ENCODE peak calls at places on chromosome 11, in six cellular contexts. D is HepG2, R is endothelial cell of umbilical vein, J is K562, H is GM12878, P is H1. A is an unnamed sample.

GRCh38 chr11:113446938-113447337 is 28.3 kb downstream of the DRD2 start:
- DNase-seq in J (no peak), H (no peak), P (no peak), D (no peak), R (no peak), A (no peak)

GRCh38 chr11:14614223-14614622 is 29.4 kb upstream of the PDE3B start:
- DNase-seq in R (no peak), P (no peak), D (no peak), J (no peak), H (no peak), A (no peak)

GRCh38 chr11:35427158-35427557 is 7.8 kb upstream of the SLC1A2 start:
- DNase-seq in D (no peak), P (no peak), J (no peak), H (no peak), R (no peak), A (no peak)

GRCh38 chr11:106321601-106322000 is 244.1 kb downstream of the AASDHPPT start:
- DNase-seq in P (no peak), D (no peak), J (no peak), R (no peak), H (no peak), A (no peak)

GRCh38 chr11:76805206-76805913 is 22.2 kb downstream of the TSKU start:
- DNase-seq in H (no peak), R (no peak), J (peak), P (no peak), D (no peak), A (no peak)

GRCh38 chr11:100801225-100801999 is 114.3 kb downstream of the ARHGAP42 start:
- DNase-seq in P (no peak), R (no peak), H (no peak), J (no peak), D (no peak), A (no peak)

GRCh38 chr11:43555811-43556210 is 124.7 kb upstream of the HSD17B12 start:
- DNase-seq in H (no peak), D (no peak), R (no peak), P (no peak), J (no peak), A (no peak)

GRCh38 chr11:1034001-1034400 is 2.5 kb downstream of the MUC6 start:
- DNase-seq in P (no peak), D (no peak), H (no peak), J (no peak), R (no peak), A (no peak)

GRCh38 chr11:13008625-13009475 is at the start of gene RASSF10:
- DNase-seq in H (no peak), P (peak), R (peak), D (no peak), J (no peak), A (no peak)

GRCh38 chr11:123137496-123138270 is 57.4 kb downstream of the CLMP start:
- DNase-seq in D (no peak), H (no peak), P (peak), J (no peak), R (peak), A (no peak)

DNA sequence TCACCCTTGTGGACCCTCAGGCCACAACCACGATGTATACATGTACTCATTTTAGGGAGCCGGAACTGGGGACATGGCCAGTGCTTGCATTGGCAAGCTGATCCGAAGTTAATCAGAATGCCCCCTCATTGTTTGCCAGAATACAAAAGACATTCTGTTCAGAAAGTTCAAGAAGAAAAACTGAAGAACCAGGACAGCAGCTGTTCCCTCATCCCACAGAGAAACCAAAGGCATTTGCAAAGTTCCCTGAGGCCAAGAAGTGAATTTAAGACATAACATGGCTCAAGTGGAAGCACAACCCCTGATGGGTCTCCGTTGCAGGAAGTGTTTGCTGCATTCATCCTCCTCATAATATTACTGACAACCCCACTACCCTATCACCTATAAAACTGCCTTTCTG is 101.8 kb upstream of the AKIP1 start:
- DNase-seq in D (no peak), P (no peak), J (no peak), H (no peak), R (no peak), A (no peak)
- H3K9ac ChIP-seq in D (peak), P (no peak), J (no peak), H (no peak), R (no peak), A (no peak)

DNA sequence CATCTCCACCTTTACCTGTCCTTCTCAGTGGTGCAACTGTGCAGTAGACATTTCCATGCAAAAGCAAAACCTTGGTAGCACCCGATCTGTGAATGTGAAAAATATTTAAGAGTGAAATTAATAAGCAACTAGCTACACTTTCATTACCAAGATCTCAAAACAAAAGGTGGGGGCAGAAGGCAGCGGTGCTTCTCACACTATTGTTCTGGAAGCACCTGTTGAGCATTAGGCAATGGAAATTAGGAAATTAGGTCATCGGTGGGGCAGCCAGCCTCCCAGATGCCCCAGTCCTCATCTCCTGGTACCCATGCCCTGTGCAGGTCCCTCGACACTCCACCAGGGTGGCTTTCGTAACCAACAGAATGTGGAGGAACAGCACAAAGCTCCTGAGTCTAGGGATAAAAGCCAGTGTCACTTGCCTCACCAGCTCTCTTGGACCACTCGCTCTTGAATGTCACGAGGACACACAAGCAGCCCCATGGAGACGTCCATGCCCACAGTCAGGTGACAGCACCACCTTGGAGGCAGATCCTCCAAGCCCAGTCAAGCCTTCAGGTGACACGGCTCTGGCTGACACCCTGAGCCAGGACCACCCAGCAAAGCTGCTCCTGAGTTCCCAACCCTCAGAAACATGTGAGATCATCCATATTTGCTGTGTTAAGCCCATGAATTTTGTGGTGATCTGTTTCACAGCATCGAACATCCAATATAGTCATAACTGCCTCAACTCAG is 3.3 kb downstream of the LTO1 start:
- DNase-seq in H (no peak), R (no peak), D (no peak), J (no peak), P (no peak), A (no peak)
- TF ChIP-seq POLR2A in H (no peak), R (no peak), D (no peak), J (no peak), P (no peak), A (no peak)

DNA sequence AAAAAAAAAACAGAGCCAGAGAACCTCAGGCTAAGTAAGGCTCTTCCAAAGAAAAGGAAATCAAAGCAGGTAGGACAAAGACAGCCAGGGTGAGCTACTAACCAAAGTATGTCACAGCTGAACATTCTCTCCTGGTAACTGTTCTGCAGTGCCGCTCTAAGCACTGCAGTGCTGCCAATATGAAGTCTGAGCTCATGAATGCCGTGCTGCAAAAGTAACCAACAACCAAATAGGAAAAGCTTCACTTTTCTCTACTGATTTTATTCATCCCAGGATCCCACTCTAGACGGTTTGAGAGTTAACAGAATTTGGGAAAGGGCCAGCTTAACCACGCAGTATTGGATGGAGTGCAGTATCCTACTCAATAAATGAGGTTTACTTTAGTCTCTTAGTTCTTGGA is 3.5 kb downstream of the SIK3 start:
- DNase-seq in H (no peak), J (no peak), R (no peak), P (no peak), D (no peak), A (no peak)
- TF ChIP-seq MAX in H (no peak), J (no peak), R (no peak), P (no peak), D (no peak), A (no peak)

GRCh38 chr11:93735627-93736026 is 5.7 kb downstream of the TAF1D start:
- DNase-seq in D (no peak), P (no peak), R (no peak), H (no peak), J (no peak), A (no peak)

GRCh38 chr11:93733474-93733873 is 7.8 kb downstream of the TAF1D start:
- DNase-seq in D (no peak), R (no peak), J (no peak), P (no peak), H (no peak), A (no peak)

GRCh38 chr11:93732237-93732892 is 8.9 kb downstream of the TAF1D start:
- DNase-seq in J (no peak), R (no peak), H (no peak), P (no peak), D (no peak), A (no peak)

GRCh38 chr11:93736129-93736528 is 5.2 kb downstream of the TAF1D start:
- DNase-seq in J (no peak), H (no peak), R (no peak), P (no peak), D (no peak), A (no peak)

DNA sequence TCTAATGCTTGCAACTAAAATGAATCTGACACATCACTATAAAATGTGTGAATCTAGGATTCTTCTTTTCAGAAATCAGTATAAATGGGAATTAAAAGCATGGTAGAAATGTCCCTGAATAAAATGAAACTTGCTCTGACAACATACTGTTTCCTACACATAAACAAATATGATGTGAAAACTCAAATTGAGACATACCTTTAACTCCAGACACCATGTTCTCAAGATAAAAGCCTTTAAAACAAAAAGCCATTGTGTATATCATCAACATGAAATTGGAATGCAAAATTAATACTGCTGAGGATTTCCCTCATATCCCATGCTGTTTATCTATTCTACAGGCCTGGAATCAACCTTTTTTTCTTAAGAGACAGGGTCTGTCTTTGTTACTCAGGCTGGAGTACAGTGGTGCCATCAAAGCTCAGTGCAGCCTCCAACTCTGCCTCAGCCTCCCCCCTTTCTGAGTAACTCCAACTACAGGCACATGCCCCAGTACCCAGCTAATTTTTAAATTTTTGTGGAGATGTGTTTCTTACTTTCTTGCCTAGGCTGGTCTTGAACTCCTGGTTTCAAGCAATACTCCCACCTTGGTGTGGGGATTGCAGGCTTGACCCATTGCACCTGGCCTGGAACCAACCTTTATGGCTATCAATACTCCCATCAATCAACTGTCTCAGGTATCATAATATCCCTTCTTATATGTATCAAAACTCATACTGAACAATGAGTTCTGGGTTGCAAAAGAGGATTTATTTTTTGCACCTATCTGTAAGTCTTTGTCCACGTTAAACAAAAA is 6.7 kb downstream of the TAF1D start:
- DNase-seq in J (no peak), D (no peak), H (no peak), R (no peak), P (no peak), A (no peak)
- H3K9ac ChIP-seq in J (peak), D (no peak), H (no peak), R (no peak), P (no peak), A (no peak)

GRCh38 chr11:62621027-62621566 is 689 bp downstream of the B3GAT3 start:
- DNase-seq in J (no peak), D (no peak), H (no peak), R (no peak), P (no peak), A (no peak)

GRCh38 chr11:62622476-62622875 is 690 bp upstream of the B3GAT3 start:
- DNase-seq in H (no peak), D (no peak), P (no peak), R (no peak), J (no peak), A (no peak)

GRCh38 chr11:62627718-62628117 is 5.9 kb upstream of the B3GAT3 start:
- DNase-seq in P (no peak), R (no peak), J (no peak), H (no peak), D (no peak), A (no peak)

DNA sequence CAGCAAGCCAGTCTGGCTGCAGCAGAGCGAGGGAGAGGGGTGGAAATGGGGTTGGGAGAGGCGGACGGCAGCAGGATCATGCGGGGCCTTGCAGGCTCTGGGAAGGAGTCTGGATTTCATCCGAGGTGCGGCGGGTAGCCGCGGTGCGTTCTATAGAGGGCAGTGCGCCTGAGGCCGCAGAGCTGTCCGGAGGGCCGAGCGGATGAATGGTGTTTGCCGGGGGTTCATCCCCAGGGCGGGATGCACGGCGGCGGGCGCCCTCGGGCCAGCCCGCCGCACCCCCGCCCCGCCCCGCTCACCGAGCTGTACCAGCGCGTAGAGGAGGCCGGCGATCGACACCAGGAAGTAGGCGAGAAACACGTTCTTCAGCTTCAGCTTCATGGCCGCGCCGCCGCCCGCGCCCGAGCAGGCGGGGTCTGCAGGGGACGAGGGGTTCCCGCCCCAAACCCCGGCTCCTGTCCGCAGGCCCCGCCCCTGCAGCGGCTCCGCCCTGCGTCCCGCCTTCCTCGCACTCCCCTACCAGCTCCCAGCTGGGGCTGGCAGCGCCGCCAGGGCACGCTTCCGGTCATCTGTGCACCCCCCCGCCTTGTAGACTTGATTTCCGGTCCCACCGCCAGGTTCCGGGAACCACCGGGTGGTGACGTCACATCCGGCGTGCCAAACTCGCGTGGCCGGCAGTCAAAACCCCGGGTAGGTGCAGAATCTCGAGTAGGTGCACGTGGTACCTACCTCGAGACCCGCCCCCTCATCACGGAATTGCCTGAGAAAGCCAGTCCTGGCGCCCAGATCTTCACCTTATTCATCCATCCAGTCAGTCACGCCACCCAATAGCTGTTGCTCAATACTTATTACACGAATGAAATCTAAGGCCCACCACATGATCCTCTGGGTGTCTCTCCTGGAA is at the start of gene B3GAT3:
- DNase-seq in R (peak), J (peak), D (peak), H (peak), P (peak), A (peak)
- TF ChIP-seq POLR2A in R (peak), J (peak), D (peak), H (peak), P (peak), A (peak)

GRCh38 chr11:45553401-45553936 is 112.0 kb downstream of the CHST1 start:
- DNase-seq in R (no peak), J (no peak), H (no peak), P (no peak), D (no peak), A (no peak)

GRCh38 chr11:45554230-45554967 is 111.0 kb downstream of the CHST1 start:
- DNase-seq in R (no peak), J (no peak), D (no peak), P (no peak), H (no peak), A (no peak)

GRCh38 chr11:45556851-45557707 is 108.3 kb downstream of the CHST1 start:
- DNase-seq in H (no peak), J (peak), P (no peak), R (no peak), D (no peak), A (no peak)

DNA sequence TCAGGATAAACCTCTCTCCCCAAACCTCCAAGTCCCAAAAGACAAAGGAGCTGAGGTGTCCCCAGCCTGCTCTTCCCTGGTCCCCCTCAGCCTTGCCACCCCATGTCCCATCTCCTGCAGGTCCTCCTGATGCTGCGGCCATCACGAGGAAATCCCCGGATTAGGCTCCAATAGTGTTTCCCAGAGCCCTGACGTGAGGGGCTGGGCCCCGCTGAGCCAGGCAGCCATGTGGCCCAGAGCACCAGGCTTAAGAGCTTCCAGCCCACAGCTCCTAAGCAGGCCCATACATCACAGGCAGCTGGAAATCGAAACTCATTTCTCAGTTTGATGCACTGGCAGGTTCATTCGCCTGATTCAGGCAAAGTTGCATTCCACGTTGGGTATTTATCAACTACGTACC is 114.2 kb downstream of the CHST1 start:
- DNase-seq in P (no peak), R (no peak), D (no peak), H (no peak), J (no peak), A (no peak)
- TF ChIP-seq MAX in P (no peak), R (no peak), D (no peak), H (no peak), J (no peak), A (no peak)

DNA sequence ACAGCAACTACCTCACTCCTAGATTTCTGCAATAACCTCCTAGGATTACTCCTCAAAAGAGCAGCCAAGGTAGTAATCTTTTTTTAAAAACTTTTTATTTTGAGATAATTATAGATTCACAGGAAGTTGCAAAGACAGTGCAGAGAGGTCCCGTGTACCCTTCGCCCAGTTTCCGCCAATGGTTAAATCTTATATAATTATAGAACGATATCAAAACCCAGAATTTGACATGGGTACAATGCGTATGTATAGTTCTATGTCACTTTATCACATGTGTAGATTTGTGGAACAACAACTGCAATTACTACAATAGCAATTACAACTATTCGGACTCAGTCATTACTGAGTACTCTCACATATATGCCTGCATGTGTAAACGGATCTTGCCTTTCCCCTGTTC is 94.8 kb upstream of the APOA1 start:
- DNase-seq in P (no peak), R (no peak), D (no peak), H (no peak), J (no peak), A (no peak)
- H3K9ac ChIP-seq in P (no peak), R (no peak), D (no peak), H (no peak), J (no peak), A (no peak)